ENCODE peak calls at places on chromosome 9, in six cellular contexts. G is tibial nerve; H is epithelial cell of proximal tubule; T is kidney; I is CD8-positive, alpha-beta T cell; A is A549. E is an unnamed sample.

GRCh38 chr9:107016383-107016782 is 153.4 kb downstream of the ZNF462 start:
- DNase-seq in I (no peak), H (no peak), T (no peak), A (no peak), G (no peak), E (no peak)

GRCh38 chr9:114156658-114157421 is 1.5 kb downstream of the COL27A1 start:
- DNase-seq in G (peak), T (peak), A (peak), I (no peak), H (no peak), E (no peak)

GRCh38 chr9:71812385-71812784 is 44.1 kb upstream of the CEMIP2 start:
- DNase-seq in T (no peak), H (no peak), I (no peak), G (no peak), A (no peak), E (no peak)

GRCh38 chr9:97572892-97573365 is 60.2 kb downstream of the TSTD2 start:
- DNase-seq in A (no peak), I (no peak), T (peak), H (no peak), G (no peak), E (no peak)

GRCh38 chr9:114279693-114280092 is 43.2 kb upstream of the ORM1 start:
- DNase-seq in H (no peak), A (no peak), G (no peak), I (no peak), T (peak), E (no peak)

GRCh38 chr9:71767421-71768321 is 642 bp downstream of the CEMIP2 start:
- DNase-seq in A (no peak), T (peak), I (peak), G (no peak), H (no peak), E (peak)

GRCh38 chr9:16425572-16425971 is 444.9 kb downstream of the BNC2 start:
- DNase-seq in I (no peak), A (peak), H (no peak), G (no peak), T (no peak), E (peak)

GRCh38 chr9:12463641-12464040 is 229.5 kb upstream of the TYRP1 start:
- DNase-seq in A (no peak), T (no peak), G (no peak), I (no peak), H (no peak), E (peak)

GRCh38 chr9:78031826-78032598 is 401 bp upstream of the GNAQ start:
- DNase-seq in H (no peak), A (peak), T (peak), I (peak), G (peak), E (peak)

DNA sequence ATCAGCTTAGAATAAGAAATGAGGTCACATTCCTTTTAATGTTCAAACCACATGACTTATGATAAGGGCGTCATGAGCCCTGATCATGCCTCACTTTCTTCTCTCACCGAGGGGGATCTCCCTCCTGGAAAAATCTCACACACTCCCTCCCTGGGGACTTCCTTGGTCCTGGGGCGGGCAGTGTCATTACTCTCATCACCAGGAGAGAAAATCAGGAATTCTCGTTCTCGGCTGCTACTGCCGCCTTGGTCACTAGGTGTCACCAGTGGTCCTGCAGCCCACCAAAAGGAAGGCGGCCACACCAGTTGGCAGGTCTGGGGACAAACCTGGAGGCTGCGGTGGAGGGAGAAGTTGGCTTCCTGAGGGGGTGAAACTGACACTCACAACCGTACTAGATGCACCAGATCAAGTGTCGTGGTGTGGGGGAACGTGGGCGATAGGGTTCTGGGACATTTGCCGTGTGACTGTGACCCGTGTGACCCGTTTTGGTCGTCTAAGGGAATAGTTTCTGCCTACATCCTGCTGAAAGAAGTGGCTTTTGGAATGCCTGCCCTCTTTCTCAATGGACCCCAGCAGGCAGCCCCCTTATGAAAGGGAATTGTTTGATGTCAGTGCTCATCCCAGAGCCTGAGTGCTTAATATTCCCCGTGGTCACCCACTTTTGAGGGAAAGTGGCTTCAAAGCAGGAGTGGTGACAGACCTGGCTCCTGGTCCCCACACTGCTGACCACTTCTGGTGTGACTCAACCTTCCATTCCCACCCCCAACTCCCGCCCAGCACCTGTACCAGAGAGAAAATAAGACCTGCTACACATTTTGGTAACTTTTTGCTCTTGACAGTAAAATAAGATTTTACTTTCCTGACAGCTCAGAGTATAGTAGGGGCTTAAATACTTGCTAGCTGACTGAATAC is 63.2 kb downstream of the ACER2 start:
- DNase-seq in A (peak), H (peak), G (no peak), I (peak), T (peak), E (no peak)
- H3K4me3 ChIP-seq in A (peak), H (peak), G (no peak), I (peak), T (peak), E (no peak)

DNA sequence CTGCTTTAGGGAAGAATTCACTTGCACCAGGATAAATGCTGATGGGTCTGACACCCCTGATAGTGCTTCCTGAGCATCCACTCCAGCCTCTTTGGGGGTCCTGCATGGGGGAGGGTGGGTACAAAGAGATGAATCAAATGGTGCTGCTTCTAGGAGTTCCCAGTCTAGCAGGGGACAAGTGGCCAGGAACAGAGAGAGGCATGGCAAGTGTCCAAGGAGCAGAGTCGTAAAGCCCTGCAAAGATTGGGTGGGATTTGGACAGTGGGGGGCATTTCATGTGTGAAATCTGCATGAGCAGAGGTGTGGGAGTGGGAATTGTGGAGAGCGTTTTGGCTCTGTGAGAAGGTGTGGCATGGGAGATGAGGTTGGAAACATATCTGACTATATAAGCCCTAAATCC is 141.0 kb upstream of the ALDH1B1 start:
- DNase-seq in G (no peak), I (no peak), T (no peak), A (no peak), H (no peak), E (no peak)
- H3K4me3 ChIP-seq in G (no peak), I (no peak), T (no peak), A (no peak), H (no peak), E (no peak)

DNA sequence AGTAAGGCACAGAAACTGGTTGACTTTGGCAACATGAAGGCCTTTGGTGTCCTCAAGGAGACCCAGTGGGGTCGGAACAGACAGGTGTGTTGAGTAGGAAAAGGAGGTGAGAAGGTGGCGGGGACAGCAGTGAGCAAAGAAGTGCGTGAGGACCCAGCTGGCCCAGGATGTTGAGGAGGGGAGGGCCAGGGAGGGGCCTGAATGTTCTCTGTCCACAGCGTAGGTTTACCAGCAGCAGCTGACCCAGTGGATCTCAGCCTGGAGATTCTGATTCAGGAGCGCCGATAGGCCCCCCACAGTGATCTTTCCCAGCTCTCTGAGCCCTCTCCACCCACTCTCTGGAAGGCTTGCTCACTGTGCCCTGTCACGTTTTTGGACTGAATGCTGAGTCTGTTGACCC is 88.5 kb downstream of the DAB2IP start:
- DNase-seq in A (no peak), T (no peak), G (no peak), I (no peak), H (no peak), E (no peak)
- H3K4me3 ChIP-seq in A (no peak), T (peak), G (no peak), I (no peak), H (no peak), E (no peak)

GRCh38 chr9:127896395-127897193 is 2.8 kb downstream of the ST6GALNAC6 start:
- DNase-seq in I (no peak), A (no peak), G (no peak), T (no peak), H (no peak), E (no peak)
- H3K4me3 ChIP-seq in I (no peak), A (no peak), G (peak), T (peak), H (no peak), E (no peak)

GRCh38 chr9:134641989-134642384 is 384 bp downstream of the COL5A1 start:
- DNase-seq in G (no peak), A (no peak), I (no peak), H (no peak), T (no peak), E (no peak)

GRCh38 chr9:134641173-134641985 is at the start of gene COL5A1:
- DNase-seq in G (peak), H (no peak), A (peak), T (peak), I (peak), E (peak)

GRCh38 chr9:134643306-134643705 is 1.7 kb downstream of the COL5A1 start:
- DNase-seq in I (no peak), T (no peak), G (no peak), A (no peak), H (no peak), E (no peak)

GRCh38 chr9:134640491-134641172 is 971 bp upstream of the COL5A1 start:
- DNase-seq in G (no peak), T (no peak), H (no peak), I (no peak), A (no peak), E (no peak)

DNA sequence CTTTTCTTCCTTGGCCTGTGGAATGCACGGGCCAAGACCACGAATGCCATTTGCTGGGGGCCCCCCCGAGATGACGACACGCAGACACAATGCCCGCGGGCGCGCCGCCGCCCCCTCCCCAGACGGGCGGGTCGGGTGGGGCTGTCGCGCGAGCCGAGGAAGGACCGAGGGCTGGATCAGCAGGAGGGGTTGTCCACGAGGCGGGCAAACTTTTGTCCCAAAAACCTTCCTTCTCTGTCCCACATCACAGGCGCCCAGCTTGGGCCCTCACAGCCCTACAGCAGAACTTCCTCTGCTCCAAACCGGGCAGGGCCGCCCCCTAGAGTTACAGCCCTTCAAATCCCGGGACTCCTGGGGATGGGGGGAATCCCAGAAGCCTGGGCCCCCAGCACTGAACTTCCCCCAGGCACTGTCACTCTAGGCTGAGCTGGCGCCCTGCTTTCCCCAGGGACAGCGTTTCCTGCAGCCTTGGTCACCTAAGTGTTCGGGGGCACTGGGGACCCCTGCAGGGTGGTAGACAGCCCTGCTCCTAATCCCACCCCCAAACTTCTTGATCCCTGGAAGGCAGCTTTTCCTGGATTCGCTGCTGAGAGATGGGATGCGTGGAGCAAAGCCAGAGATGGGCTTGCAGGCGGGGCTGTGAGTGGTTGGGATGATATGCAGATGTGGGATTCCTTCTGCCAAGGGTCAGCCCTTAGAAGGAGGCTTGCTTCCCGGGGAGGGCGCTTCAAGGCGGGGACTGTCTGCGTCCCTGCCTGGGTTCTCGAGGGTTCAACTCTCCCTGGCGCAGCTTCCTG is 980 bp downstream of the COL5A1 start:
- DNase-seq in G (peak), H (no peak), T (peak), I (no peak), A (peak), E (no peak)
- H3K4me3 ChIP-seq in G (peak), H (no peak), T (peak), I (no peak), A (peak), E (peak)

GRCh38 chr9:8486095-8486494 is 686.5 kb upstream of the DMAC1 start:
- DNase-seq in H (peak), I (no peak), G (peak), T (no peak), A (peak), E (peak)

GRCh38 chr9:8489845-8490244 is 690.3 kb upstream of the DMAC1 start:
- DNase-seq in G (no peak), A (no peak), I (no peak), H (peak), T (no peak), E (no peak)

DNA sequence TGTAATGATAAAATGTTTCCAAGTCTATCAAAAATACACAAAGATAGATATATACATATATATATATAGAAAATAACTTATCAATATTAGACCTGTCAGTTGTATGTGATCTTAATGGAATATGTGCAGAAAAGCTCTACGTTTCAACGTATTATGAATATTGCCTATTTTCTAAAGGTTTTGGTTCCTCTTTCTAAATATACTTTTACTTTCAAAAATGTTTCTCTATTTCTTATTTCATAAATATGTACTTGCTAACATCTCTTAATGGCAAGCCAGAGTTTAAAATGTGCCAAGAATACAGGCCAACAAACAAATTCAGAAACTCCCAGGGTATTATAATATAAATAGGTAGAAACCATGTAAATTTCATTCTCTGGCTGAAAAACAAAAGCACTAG is 685.0 kb upstream of the DMAC1 start:
- DNase-seq in G (no peak), I (no peak), A (no peak), T (no peak), H (no peak), E (no peak)
- H3K4me3 ChIP-seq in G (no peak), I (no peak), A (no peak), T (no peak), H (no peak), E (no peak)

DNA sequence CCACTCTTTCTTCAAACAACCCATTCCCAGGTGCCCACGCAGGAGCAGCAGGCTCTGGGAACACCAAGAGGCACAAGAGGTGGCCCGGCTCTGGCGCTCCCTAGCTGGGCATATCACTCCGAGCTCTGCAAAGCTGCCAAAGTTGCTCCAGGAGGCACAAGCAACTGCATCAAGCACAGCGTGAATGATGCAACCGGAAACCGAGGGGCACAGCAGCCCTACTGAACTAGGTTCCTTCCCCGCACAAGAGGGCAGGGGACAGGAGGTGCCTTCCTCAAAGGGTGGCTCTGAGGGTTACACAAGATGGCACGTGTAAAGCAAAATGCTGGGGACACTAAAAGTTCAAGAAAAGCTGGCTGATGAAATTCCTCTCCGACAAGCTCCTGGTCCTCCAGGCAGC is 23.0 kb downstream of the PSMB7 start:
- DNase-seq in T (peak), I (no peak), H (no peak), G (no peak), A (peak), E (no peak)
- H3K4me3 ChIP-seq in T (no peak), I (no peak), H (no peak), G (no peak), A (peak), E (no peak)

GRCh38 chr9:35617548-35617947 is 665 bp downstream of the CD72 start:
- DNase-seq in A (no peak), H (no peak), T (no peak), G (no peak), I (no peak), E (no peak)
- H3K4me3 ChIP-seq in A (no peak), H (no peak), T (peak), G (no peak), I (peak), E (peak)

DNA sequence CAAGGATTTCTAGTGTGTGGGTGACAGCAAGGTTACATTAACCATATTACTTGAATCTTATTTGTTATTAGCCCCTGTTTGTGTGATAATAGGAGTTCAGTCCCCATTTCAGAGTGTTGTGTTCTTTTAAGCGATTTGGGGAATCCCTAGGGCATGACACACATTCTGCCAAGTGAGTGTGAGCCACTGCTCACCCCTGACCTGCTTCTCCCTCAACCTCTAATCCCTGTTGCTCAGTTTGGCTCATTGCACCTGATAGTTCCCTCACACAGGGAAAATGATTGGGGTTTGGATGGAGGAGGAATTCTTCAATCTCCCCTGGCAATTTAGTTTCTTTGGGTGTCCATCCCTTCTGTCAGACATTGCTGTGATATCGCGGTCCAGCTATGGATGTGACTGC is 149.2 kb downstream of the DMRTA1 start:
- DNase-seq in T (no peak), I (no peak), G (no peak), A (no peak), H (no peak), E (no peak)
- H3K4me3 ChIP-seq in T (no peak), I (no peak), G (no peak), A (no peak), H (no peak), E (no peak)

GRCh38 chr9:1083325-1083913 is 33.3 kb downstream of the DMRT2 start:
- DNase-seq in A (peak), G (peak), H (no peak), T (peak), I (no peak), E (no peak)
- H3K4me3 ChIP-seq in A (peak), G (no peak), H (peak), T (no peak), I (no peak), E (no peak)

E was measured in retinal pigment epithelial cell.